ENCODE peak calls at places on chromosomes 2 and 18, in six cellular contexts. One of them, this sample, is unnamed.

GRCh38 chr2:48369971-48370370 is 160.0 kb upstream of the STON1 start:
- DNase-seq in HEK293T: no peak
- DNase-seq in activated CD4-positive, alpha-beta T cell treated with anti-CD3 and anti-CD28 coated beads, Interleukin-2, amount 50 U/mL, for 24 hours: no peak
- DNase-seq in DMS153: no peak
- DNase-seq in coronary artery: no peak
- DNase-seq in activated gamma-delta T cell treated with anti-CD3 and anti-CD28 coated beads, Interleukin-2, amount 50 U/mL, for 16 hours: no peak
- DNase-seq in this sample: no peak

GRCh38 chr18:26415631-26416030 is 132.7 kb downstream of the KCTD1 start:
- DNase-seq in HEK293T: no peak
- DNase-seq in activated CD4-positive, alpha-beta T cell treated with anti-CD3 and anti-CD28 coated beads, Interleukin-2, amount 50 U/mL, for 24 hours: no peak
- DNase-seq in DMS153: no peak
- DNase-seq in coronary artery: no peak
- DNase-seq in activated gamma-delta T cell treated with anti-CD3 and anti-CD28 coated beads, Interleukin-2, amount 50 U/mL, for 16 hours: no peak
- DNase-seq in this sample: no peak

GRCh38 chr2:12507295-12507694 is 209.4 kb upstream of the TRIB2 start:
- DNase-seq in HEK293T: no peak
- DNase-seq in activated CD4-positive, alpha-beta T cell treated with anti-CD3 and anti-CD28 coated beads, Interleukin-2, amount 50 U/mL, for 24 hours: peak
- DNase-seq in DMS153: no peak
- DNase-seq in coronary artery: no peak
- DNase-seq in activated gamma-delta T cell treated with anti-CD3 and anti-CD28 coated beads, Interleukin-2, amount 50 U/mL, for 16 hours: peak
- DNase-seq in this sample: peak

GRCh38 chr2:240876475-240877251 is 8.0 kb downstream of the AGXT start:
- DNase-seq in HEK293T: no peak
- DNase-seq in activated CD4-positive, alpha-beta T cell treated with anti-CD3 and anti-CD28 coated beads, Interleukin-2, amount 50 U/mL, for 24 hours: no peak
- DNase-seq in DMS153: no peak
- DNase-seq in coronary artery: no peak
- DNase-seq in activated gamma-delta T cell treated with anti-CD3 and anti-CD28 coated beads, Interleukin-2, amount 50 U/mL, for 16 hours: no peak
- DNase-seq in this sample: no peak

GRCh38 chr2:156322103-156322671 is 10.3 kb downstream of the NR4A2 start:
- DNase-seq in HEK293T: no peak
- DNase-seq in activated CD4-positive, alpha-beta T cell treated with anti-CD3 and anti-CD28 coated beads, Interleukin-2, amount 50 U/mL, for 24 hours: no peak
- DNase-seq in DMS153: no peak
- DNase-seq in coronary artery: no peak
- DNase-seq in activated gamma-delta T cell treated with anti-CD3 and anti-CD28 coated beads, Interleukin-2, amount 50 U/mL, for 16 hours: no peak
- DNase-seq in this sample: no peak

GRCh38 chr2:101864426-101864825 is 127.3 kb upstream of the IL1R2 start:
- DNase-seq in HEK293T: no peak
- DNase-seq in activated CD4-positive, alpha-beta T cell treated with anti-CD3 and anti-CD28 coated beads, Interleukin-2, amount 50 U/mL, for 24 hours: no peak
- DNase-seq in DMS153: no peak
- DNase-seq in coronary artery: no peak
- DNase-seq in activated gamma-delta T cell treated with anti-CD3 and anti-CD28 coated beads, Interleukin-2, amount 50 U/mL, for 16 hours: no peak
- DNase-seq in this sample: no peak

GRCh38 chr2:108215794-108216211 is 24.0 kb upstream of the SULT1C3 start:
- DNase-seq in HEK293T: peak
- DNase-seq in activated CD4-positive, alpha-beta T cell treated with anti-CD3 and anti-CD28 coated beads, Interleukin-2, amount 50 U/mL, for 24 hours: no peak
- DNase-seq in DMS153: peak
- DNase-seq in coronary artery: no peak
- DNase-seq in activated gamma-delta T cell treated with anti-CD3 and anti-CD28 coated beads, Interleukin-2, amount 50 U/mL, for 16 hours: no peak
- DNase-seq in this sample: no peak

GRCh38 chr2:217160103-217160502 is 300.2 kb upstream of the TNP1 start:
- DNase-seq in HEK293T: no peak
- DNase-seq in activated CD4-positive, alpha-beta T cell treated with anti-CD3 and anti-CD28 coated beads, Interleukin-2, amount 50 U/mL, for 24 hours: no peak
- DNase-seq in DMS153: no peak
- DNase-seq in coronary artery: no peak
- DNase-seq in activated gamma-delta T cell treated with anti-CD3 and anti-CD28 coated beads, Interleukin-2, amount 50 U/mL, for 16 hours: no peak
- DNase-seq in this sample: no peak

GRCh38 chr2:11941201-11942041 is 195.0 kb downstream of the LPIN1 start:
- DNase-seq in HEK293T: no peak
- DNase-seq in activated CD4-positive, alpha-beta T cell treated with anti-CD3 and anti-CD28 coated beads, Interleukin-2, amount 50 U/mL, for 24 hours: no peak
- DNase-seq in DMS153: no peak
- DNase-seq in coronary artery: no peak
- DNase-seq in activated gamma-delta T cell treated with anti-CD3 and anti-CD28 coated beads, Interleukin-2, amount 50 U/mL, for 16 hours: no peak
- DNase-seq in this sample: no peak

GRCh38 chr18:4765401-4765800 is 310.3 kb upstream of the DLGAP1 start:
- DNase-seq in HEK293T: no peak
- DNase-seq in activated CD4-positive, alpha-beta T cell treated with anti-CD3 and anti-CD28 coated beads, Interleukin-2, amount 50 U/mL, for 24 hours: no peak
- DNase-seq in DMS153: no peak
- DNase-seq in coronary artery: no peak
- DNase-seq in activated gamma-delta T cell treated with anti-CD3 and anti-CD28 coated beads, Interleukin-2, amount 50 U/mL, for 16 hours: no peak
- DNase-seq in this sample: no peak

GRCh38 chr2:212811036-212811805 is 272.6 kb upstream of the ERBB4 start:
- DNase-seq in HEK293T: no peak
- DNase-seq in activated CD4-positive, alpha-beta T cell treated with anti-CD3 and anti-CD28 coated beads, Interleukin-2, amount 50 U/mL, for 24 hours: no peak
- DNase-seq in DMS153: no peak
- DNase-seq in coronary artery: no peak
- DNase-seq in activated gamma-delta T cell treated with anti-CD3 and anti-CD28 coated beads, Interleukin-2, amount 50 U/mL, for 16 hours: no peak
- DNase-seq in this sample: no peak

GRCh38 chr2:23464156-23464555 is 79.2 kb downstream of the KLHL29 start:
- DNase-seq in HEK293T: no peak
- DNase-seq in activated CD4-positive, alpha-beta T cell treated with anti-CD3 and anti-CD28 coated beads, Interleukin-2, amount 50 U/mL, for 24 hours: no peak
- DNase-seq in DMS153: no peak
- DNase-seq in coronary artery: peak
- DNase-seq in activated gamma-delta T cell treated with anti-CD3 and anti-CD28 coated beads, Interleukin-2, amount 50 U/mL, for 16 hours: no peak
- DNase-seq in this sample: no peak

GRCh38 chr2:197539734-197540133 is 23.9 kb downstream of the MOB4 start:
- DNase-seq in HEK293T: no peak
- DNase-seq in activated CD4-positive, alpha-beta T cell treated with anti-CD3 and anti-CD28 coated beads, Interleukin-2, amount 50 U/mL, for 24 hours: no peak
- DNase-seq in DMS153: no peak
- DNase-seq in coronary artery: no peak
- DNase-seq in activated gamma-delta T cell treated with anti-CD3 and anti-CD28 coated beads, Interleukin-2, amount 50 U/mL, for 16 hours: no peak
- DNase-seq in this sample: no peak

GRCh38 chr2:127590386-127591190 is 55.1 kb downstream of the MYO7B start:
- DNase-seq in HEK293T: no peak
- DNase-seq in activated CD4-positive, alpha-beta T cell treated with anti-CD3 and anti-CD28 coated beads, Interleukin-2, amount 50 U/mL, for 24 hours: no peak
- DNase-seq in DMS153: no peak
- DNase-seq in coronary artery: peak
- DNase-seq in activated gamma-delta T cell treated with anti-CD3 and anti-CD28 coated beads, Interleukin-2, amount 50 U/mL, for 16 hours: no peak
- DNase-seq in this sample: no peak

GRCh38 chr2:145815933-145816332 is 1296.0 kb upstream of the ZEB2 start:
- DNase-seq in HEK293T: no peak
- DNase-seq in activated CD4-positive, alpha-beta T cell treated with anti-CD3 and anti-CD28 coated beads, Interleukin-2, amount 50 U/mL, for 24 hours: no peak
- DNase-seq in DMS153: peak
- DNase-seq in coronary artery: no peak
- DNase-seq in activated gamma-delta T cell treated with anti-CD3 and anti-CD28 coated beads, Interleukin-2, amount 50 U/mL, for 16 hours: no peak
- DNase-seq in this sample: no peak

GRCh38 chr2:199457147-199458016 is at the start of gene SATB2:
- DNase-seq in HEK293T: peak
- DNase-seq in activated CD4-positive, alpha-beta T cell treated with anti-CD3 and anti-CD28 coated beads, Interleukin-2, amount 50 U/mL, for 24 hours: no peak
- DNase-seq in DMS153: peak
- DNase-seq in coronary artery: no peak
- DNase-seq in activated gamma-delta T cell treated with anti-CD3 and anti-CD28 coated beads, Interleukin-2, amount 50 U/mL, for 16 hours: no peak
- DNase-seq in this sample: no peak

GRCh38 chr2:73283545-73284295 is 558 bp downstream of the FBXO41 start:
- DNase-seq in HEK293T: peak
- DNase-seq in activated CD4-positive, alpha-beta T cell treated with anti-CD3 and anti-CD28 coated beads, Interleukin-2, amount 50 U/mL, for 24 hours: no peak
- DNase-seq in DMS153: no peak
- DNase-seq in coronary artery: peak
- DNase-seq in activated gamma-delta T cell treated with anti-CD3 and anti-CD28 coated beads, Interleukin-2, amount 50 U/mL, for 16 hours: no peak
- DNase-seq in this sample: no peak

GRCh38 chr2:53877112-53877511 is 17.3 kb upstream of the GPR75 start:
- DNase-seq in HEK293T: no peak
- DNase-seq in activated CD4-positive, alpha-beta T cell treated with anti-CD3 and anti-CD28 coated beads, Interleukin-2, amount 50 U/mL, for 24 hours: no peak
- DNase-seq in DMS153: no peak
- DNase-seq in coronary artery: no peak
- DNase-seq in activated gamma-delta T cell treated with anti-CD3 and anti-CD28 coated beads, Interleukin-2, amount 50 U/mL, for 16 hours: no peak
- DNase-seq in this sample: no peak

GRCh38 chr18:61900504-61901281 is 7.9 kb upstream of the RNF152 start:
- DNase-seq in HEK293T: no peak
- DNase-seq in activated CD4-positive, alpha-beta T cell treated with anti-CD3 and anti-CD28 coated beads, Interleukin-2, amount 50 U/mL, for 24 hours: no peak
- DNase-seq in DMS153: no peak
- DNase-seq in coronary artery: no peak
- DNase-seq in activated gamma-delta T cell treated with anti-CD3 and anti-CD28 coated beads, Interleukin-2, amount 50 U/mL, for 16 hours: no peak
- DNase-seq in this sample: no peak

GRCh38 chr18:30765247-30765646 is 277.3 kb downstream of the DSC3 start:
- DNase-seq in HEK293T: no peak
- DNase-seq in activated CD4-positive, alpha-beta T cell treated with anti-CD3 and anti-CD28 coated beads, Interleukin-2, amount 50 U/mL, for 24 hours: no peak
- DNase-seq in DMS153: no peak
- DNase-seq in coronary artery: no peak
- DNase-seq in activated gamma-delta T cell treated with anti-CD3 and anti-CD28 coated beads, Interleukin-2, amount 50 U/mL, for 16 hours: no peak
- DNase-seq in this sample: no peak

GRCh38 chr2:217931846-217932560 is 70.8 kb downstream of the TNS1 start:
- DNase-seq in HEK293T: no peak
- DNase-seq in activated CD4-positive, alpha-beta T cell treated with anti-CD3 and anti-CD28 coated beads, Interleukin-2, amount 50 U/mL, for 24 hours: no peak
- DNase-seq in DMS153: no peak
- DNase-seq in coronary artery: no peak
- DNase-seq in activated gamma-delta T cell treated with anti-CD3 and anti-CD28 coated beads, Interleukin-2, amount 50 U/mL, for 16 hours: no peak
- DNase-seq in this sample: no peak

GRCh38 chr18:46296656-46297055 is 192.5 kb downstream of the HAUS1 start:
- DNase-seq in HEK293T: no peak
- DNase-seq in activated CD4-positive, alpha-beta T cell treated with anti-CD3 and anti-CD28 coated beads, Interleukin-2, amount 50 U/mL, for 24 hours: no peak
- DNase-seq in DMS153: no peak
- DNase-seq in coronary artery: no peak
- DNase-seq in activated gamma-delta T cell treated with anti-CD3 and anti-CD28 coated beads, Interleukin-2, amount 50 U/mL, for 16 hours: no peak
- DNase-seq in this sample: no peak

GRCh38 chr2:23605236-23605635 is 220.3 kb downstream of the KLHL29 start:
- DNase-seq in HEK293T: no peak
- DNase-seq in activated CD4-positive, alpha-beta T cell treated with anti-CD3 and anti-CD28 coated beads, Interleukin-2, amount 50 U/mL, for 24 hours: no peak
- DNase-seq in DMS153: no peak
- DNase-seq in coronary artery: no peak
- DNase-seq in activated gamma-delta T cell treated with anti-CD3 and anti-CD28 coated beads, Interleukin-2, amount 50 U/mL, for 16 hours: no peak
- DNase-seq in this sample: no peak

GRCh38 chr18:72935744-72936143 is 68.0 kb upstream of the NETO1 start:
- DNase-seq in HEK293T: no peak
- DNase-seq in activated CD4-positive, alpha-beta T cell treated with anti-CD3 and anti-CD28 coated beads, Interleukin-2, amount 50 U/mL, for 24 hours: no peak
- DNase-seq in DMS153: no peak
- DNase-seq in coronary artery: no peak
- DNase-seq in activated gamma-delta T cell treated with anti-CD3 and anti-CD28 coated beads, Interleukin-2, amount 50 U/mL, for 16 hours: no peak
- DNase-seq in this sample: no peak